ENCODE peak calls at places on chromosomes 6 and 20, in eight cellular contexts. L is MM.1S; E is CD8-positive, alpha-beta T cell; V is progenitor cell of endocrine pancreas; W is astrocyte of the cerebellum; H is WTC11; D is hepatocyte; U is lower lobe of right lung. O is an unnamed sample.

GRCh38 chr20:39851459-39851858 is 837.6 kb downstream of the MAFB start:
- DNase-seq in D (no peak), H (no peak), E (no peak), L (no peak), V (no peak), W (no peak), U (no peak), O (no peak)

GRCh38 chr6:33323623-33323948 is 6.0 kb upstream of the ZBTB22 start:
- DNase-seq in L (no peak), U (no peak), V (no peak), E (no peak), D (no peak), W (no peak), H (no peak), O (no peak)

GRCh38 chr6:35166160-35166919 is 25.2 kb upstream of the TCP11 start:
- DNase-seq in D (no peak), E (no peak), L (no peak), U (no peak), H (no peak), W (no peak), V (no peak), O (no peak)

GRCh38 chr20:46963196-46963529 is 68.5 kb downstream of the EYA2 start:
- DNase-seq in W (no peak), E (no peak), V (no peak), L (no peak), H (no peak), U (no peak), D (no peak), O (no peak)

GRCh38 chr6:83574783-83575182 is 62.4 kb downstream of the PRSS35 start:
- DNase-seq in W (no peak), V (no peak), D (no peak), H (no peak), L (no peak), U (no peak), E (no peak), O (no peak)

GRCh38 chr20:14712302-14712739 is 374.9 kb upstream of the FLRT3 start:
- DNase-seq in V (no peak), L (no peak), D (peak; percentile 60), H (no peak), W (peak; percentile 13), U (no peak), E (no peak), O (no peak)

GRCh38 chr6:33014841-33015634 is 5.6 kb upstream of the HLA-DOA start:
- DNase-seq in L (peak; percentile 72), D (peak; percentile 84), V (peak; percentile 49), H (no peak), U (no peak), E (no peak), W (peak; percentile 81), O (peak; percentile 93)

GRCh38 chr6:138785980-138786379 is 9.9 kb upstream of the ECT2L start:
- DNase-seq in E (no peak), V (no peak), D (no peak), H (no peak), U (no peak), L (no peak), W (no peak), O (no peak)

GRCh38 chr20:25218109-25218486 is 22.6 kb downstream of the ENTPD6 start:
- DNase-seq in V (no peak), H (no peak), U (no peak), W (no peak), L (no peak), D (no peak), E (no peak), O (no peak)

GRCh38 chr6:69390125-69390524 is 406.7 kb downstream of the LMBRD1 start:
- DNase-seq in E (no peak), L (peak; percentile 13), D (no peak), U (no peak), H (no peak), V (no peak), W (no peak), O (peak; percentile 2)

GRCh38 chr6:27293436-27294152 is 18.5 kb downstream of the POM121L2 start:
- DNase-seq in V (no peak), L (no peak), W (no peak), D (peak; percentile 63), U (no peak), E (no peak), H (peak; percentile 77), O (peak; percentile 53)

GRCh38 chr6:1771324-1771723 is 161.6 kb downstream of the FOXC1 start:
- DNase-seq in D (no peak), U (no peak), H (no peak), E (peak; percentile 6), W (no peak), V (no peak), L (no peak), O (peak; percentile 13)

GRCh38 chr6:39231844-39232243 is 2.6 kb upstream of the KCNK5 start:
- DNase-seq in W (no peak), E (no peak), H (peak; percentile 41), D (no peak), L (no peak), U (no peak), V (no peak), O (no peak)

GRCh38 chr6:31579119-31579505 is 3.1 kb downstream of the LTB start:
- DNase-seq in L (no peak), H (no peak), V (no peak), E (no peak), W (no peak), D (no peak), U (no peak), O (no peak)

GRCh38 chr6:5695260-5696245 is 311.2 kb downstream of the NRN1 start:
- DNase-seq in E (no peak), H (no peak), L (no peak), U (no peak), W (peak; percentile 38), V (no peak), D (no peak), O (no peak)

GRCh38 chr20:51352790-51353189 is 189.7 kb downstream of the NFATC2 start:
- DNase-seq in V (no peak), W (no peak), D (no peak), H (no peak), U (no peak), L (no peak), E (no peak), O (no peak)

GRCh38 chr20:6691541-6691940 is 75.9 kb upstream of the BMP2 start:
- DNase-seq in V (no peak), L (no peak), D (no peak), H (no peak), E (no peak), U (no peak), W (no peak), O (no peak)

GRCh38 chr20:1813101-1813529 is 82.1 kb upstream of the SIRPA start:
- DNase-seq in L (no peak), W (peak; percentile 49), U (no peak), H (no peak), D (no peak), E (no peak), V (no peak), O (no peak)

GRCh38 chr6:166456360-166457156 is 73.8 kb upstream of the MPC1 start:
- DNase-seq in U (no peak), L (peak; percentile 41), D (no peak), E (no peak), H (no peak), V (no peak), W (peak; percentile 11), O (peak; percentile 39)

GRCh38 chr6:164021589-164022290 is 607.2 kb downstream of the QKI start:
- DNase-seq in E (no peak), W (no peak), V (no peak), L (no peak), D (no peak), U (no peak), H (no peak), O (no peak)

GRCh38 chr6:25354078-25354940 is 75.1 kb downstream of the CARMIL1 start:
- DNase-seq in E (no peak), D (no peak), V (no peak), H (no peak), U (no peak), W (peak; percentile 32), L (no peak), O (no peak)

GRCh38 chr6:130559166-130559565 is 193.3 kb downstream of the TMEM200A start:
- DNase-seq in W (peak; percentile 4), H (no peak), U (no peak), D (no peak), E (no peak), L (no peak), V (no peak), O (no peak)

GRCh38 chr6:39517763-39518162 is 195.3 kb upstream of the KCNK16 start:
- DNase-seq in D (no peak), L (no peak), H (no peak), U (no peak), V (no peak), W (no peak), E (no peak), O (no peak)

GRCh38 chr20:32445539-32446273 is 87.6 kb downstream of the ASXL1 start:
- DNase-seq in V (no peak), E (no peak), U (no peak), D (peak; percentile 61), H (peak; percentile 13), W (no peak), L (no peak), O (no peak)
- TF ChIP-seq CTCF in V (no peak), E (no peak), U (no peak), D (no peak), H (no peak), W (no peak), L (no peak), O (no peak)

GRCh38 chr6:15389759-15390723 is 144.2 kb downstream of the JARID2 start:
- DNase-seq in L (peak; percentile 59), U (no peak), H (peak; percentile 39), W (peak; percentile 46), E (no peak), D (peak; percentile 73), V (peak; percentile 45), O (peak; percentile 64)
- TF ChIP-seq CTCF in L (peak; percentile 67), U (peak; percentile 54), H (peak; percentile 55), W (peak; percentile 83), E (peak; percentile 65), D (peak; percentile 74), V (peak; percentile 84), O (peak; percentile 64)

GRCh38 chr6:75266716-75267291 is 17.8 kb downstream of the TMEM30A start:
- DNase-seq in D (peak; percentile 60), U (no peak), H (no peak), L (peak; percentile 62), W (no peak), V (no peak), E (no peak), O (peak; percentile 57)
- TF ChIP-seq CTCF in D (peak; percentile 88), U (peak; percentile 85), H (peak; percentile 56), L (peak; percentile 84), W (peak; percentile 68), V (peak; percentile 94), E (peak; percentile 92), O (peak; percentile 71)

GRCh38 chr6:30481213-30481964 is 7.9 kb upstream of the HLA-E start:
- DNase-seq in D (no peak), U (no peak), V (no peak), L (no peak), E (no peak), H (peak; percentile 42), W (no peak), O (no peak)
- TF ChIP-seq CTCF in D (no peak), U (no peak), V (no peak), L (no peak), E (no peak), H (no peak), W (peak; percentile 6), O (no peak)

DNA sequence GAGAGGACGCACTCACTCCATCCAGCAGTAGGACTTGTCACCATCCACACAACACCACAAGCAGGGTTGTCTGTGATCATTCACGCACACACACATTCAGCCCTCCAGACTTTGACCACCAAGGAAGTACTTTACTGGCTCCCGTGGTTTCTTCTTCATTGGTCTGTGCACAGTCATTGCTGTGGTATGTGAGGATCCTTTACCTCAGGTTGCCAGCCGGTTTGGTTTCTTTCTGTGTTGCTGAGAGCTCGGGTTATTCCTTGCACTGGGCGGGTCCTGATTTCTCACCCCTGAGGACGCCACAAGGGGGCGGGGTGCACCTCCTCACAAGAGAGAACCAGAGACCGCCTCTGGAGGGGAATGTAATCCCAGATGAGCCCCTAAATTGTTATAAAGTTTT is 11.2 kb downstream of the SLC35A1 start:
- DNase-seq in D (peak; percentile 83), L (peak; percentile 16), U (no peak), W (peak; percentile 55), V (no peak), H (peak; percentile 86), E (no peak), O (peak; percentile 37)
- TF ChIP-seq CTCF in D (peak; percentile 51), L (peak; percentile 28), U (peak; percentile 13), W (no peak), V (peak; percentile 31), H (no peak), E (no peak), O (peak; percentile 14)